ENCODE peak calls at places on chromosomes 3 and 15, in six cellular contexts. R is CD8-positive, alpha-beta memory T cell; D is PC-3; Y is HCT116; I is IMR-90; V is naive thymus-derived CD4-positive, alpha-beta T cell. H is an unnamed sample.

GRCh38 chr3:69339766-69340165 is 46.1 kb downstream of the FRMD4B start:
- DNase-seq in V (no peak), Y (no peak), D (no peak), R (no peak), I (no peak), H (no peak)

GRCh38 chr3:16429086-16429485 is 84.4 kb downstream of the RFTN1 start:
- DNase-seq in V (no peak), D (no peak), Y (no peak), R (no peak), I (no peak), H (no peak)

GRCh38 chr3:123834631-123835030 is 49.5 kb downstream of the MYLK start:
- DNase-seq in D (peak; percentile 89), I (peak; percentile 90), Y (no peak), V (no peak), R (no peak), H (no peak)

GRCh38 chr3:193229851-193230250 is 11.2 kb upstream of the PLAAT1 start:
- DNase-seq in V (no peak), R (no peak), Y (no peak), D (no peak), I (no peak), H (no peak)

GRCh38 chr15:100043069-100043641 is 298.6 kb downstream of the ADAMTS17 start:
- DNase-seq in I (peak; percentile 57), Y (peak; percentile 33), V (no peak), D (peak; percentile 96), R (no peak), H (no peak)

GRCh38 chr3:50356553-50356952 is 2.8 kb downstream of the TMEM115 start:
- DNase-seq in V (no peak), Y (no peak), R (no peak), D (peak; percentile 70), I (no peak), H (no peak)

GRCh38 chr15:76517910-76518309 is 181.3 kb downstream of the ISL2 start:
- DNase-seq in R (no peak), V (no peak), D (no peak), Y (no peak), I (no peak), H (no peak)

GRCh38 chr3:132117642-132118041 is 82.8 kb upstream of the CPNE4 start:
- DNase-seq in D (no peak), R (no peak), Y (no peak), V (no peak), I (no peak), H (no peak)

GRCh38 chr3:170809021-170809974 is 60.7 kb downstream of the RPL22L1 start:
- DNase-seq in V (no peak), I (peak; percentile 83), Y (peak; percentile 56), D (peak; percentile 95), R (no peak), H (peak; percentile 79)

DNA sequence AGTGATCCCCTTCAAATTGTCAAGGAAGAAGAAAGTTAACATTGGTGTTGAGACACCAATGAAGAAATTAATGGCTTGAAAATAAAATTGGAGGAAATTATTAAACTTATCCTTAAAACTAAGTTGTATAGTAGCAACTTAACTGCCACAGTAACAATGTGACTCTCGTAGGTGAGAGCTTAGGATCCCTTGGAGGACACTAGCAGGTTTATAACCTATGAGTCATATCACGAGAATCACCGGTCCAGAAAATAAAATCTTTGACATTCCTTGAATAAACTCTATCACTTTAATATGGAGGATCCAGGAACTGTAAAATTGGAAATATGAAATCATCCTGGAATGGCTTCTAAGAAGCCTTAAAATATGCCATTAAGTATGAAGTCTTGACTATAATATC is 2.1 kb downstream of the GHSR start:
- DNase-seq in V (no peak), I (no peak), R (no peak), Y (no peak), D (peak; percentile 60), H (no peak)
- H3K27me3 ChIP-seq in V (no peaks in the 10 kb centered on the region), I (peaks cover 51% of the 10 kb centered on the region), R (peaks cover 25% of the 10 kb centered on the region), Y (no peaks in the 10 kb centered on the region), D (no peaks in the 10 kb centered on the region), H (peaks cover 4% of the 10 kb centered on the region)

GRCh38 chr15:88542342-88542733 is 4.1 kb downstream of the DET1 start:
- DNase-seq in D (no peak), Y (no peak), R (no peak), V (no peak), I (no peak), H (peak; percentile 58)
- H3K4me3 ChIP-seq in D (no peak overlapping the region), Y (no peak overlapping the region), R (no peak overlapping the region), V (no peak overlapping the region), I (no peak overlapping the region), H (no peak overlapping the region)

GRCh38 chr15:89136818-89137772 is 48.8 kb downstream of the ABHD2 start:
- DNase-seq in I (peak; percentile 33), D (no peak), R (no peak), V (peak; percentile 6), Y (no peak), H (no peak)
- H3K4me1 ChIP-seq in I (peaks cover 33% of the 10 kb centered on the region), D (peaks cover 8% of the 10 kb centered on the region), R (peaks cover 10% of the 10 kb centered on the region), V (peaks cover 17% of the 10 kb centered on the region), Y (no peaks in the 10 kb centered on the region), H (no peaks in the 10 kb centered on the region)

GRCh38 chr15:82060817-82061216 is 15.0 kb upstream of the MEX3B start:
- DNase-seq in R (no peak), V (no peak), I (no peak), D (no peak), Y (no peak), H (no peak)
- H3K27me3 ChIP-seq in R (peaks cover under 1% of the 10 kb centered on the region), V (no peaks in the 10 kb centered on the region), I (peaks cover 43% of the 10 kb centered on the region), D (peaks cover 62% of the 10 kb centered on the region), Y (peaks cover 15% of the 10 kb centered on the region), H (peaks cover 48% of the 10 kb centered on the region)

GRCh38 chr15:31328999-31329639 is 2.5 kb downstream of the KLF13 start:
- DNase-seq in V (no peak), R (peak; percentile 49), Y (no peak), D (peak; percentile 16), I (no peak), H (peak; percentile 53)

GRCh38 chr15:31330836-31331235 is 4.2 kb downstream of the KLF13 start:
- DNase-seq in Y (no peak), I (no peak), V (no peak), D (no peak), R (no peak), H (no peak)

GRCh38 chr15:31330111-31330785 is 3.6 kb downstream of the KLF13 start:
- DNase-seq in Y (no peak), D (no peak), I (no peak), V (no peak), R (no peak), H (no peak)

GRCh38 chr15:31328425-31328998 is 1.9 kb downstream of the KLF13 start:
- DNase-seq in D (peak; percentile 25), V (peak; percentile 83), R (peak; percentile 61), I (peak; percentile 49), Y (no peak), H (no peak)

GRCh38 chr15:31329640-31330010 is 3.0 kb downstream of the KLF13 start:
- DNase-seq in Y (no peak), I (no peak), V (no peak), D (no peak), R (no peak), H (no peak)
- H3K4me3 ChIP-seq in Y (no peak overlapping the region), I (no peak overlapping the region), V (peak overlapping the region; percentile 94), D (peak overlapping the region; percentile 78), R (peak overlapping the region; percentile 75), H (no peak overlapping the region)

GRCh38 chr3:22986958-22987357 is 216.2 kb upstream of the UBE2E2 start:
- DNase-seq in Y (no peak), I (no peak), R (no peak), V (no peak), D (no peak), H (no peak)
- H3K4me1 ChIP-seq in Y (no peaks in the 10 kb centered on the region), I (no peaks in the 10 kb centered on the region), R (no peaks in the 10 kb centered on the region), V (no peaks in the 10 kb centered on the region), D (no peaks in the 10 kb centered on the region), H (no peaks in the 10 kb centered on the region)

GRCh38 chr3:58236527-58237237 is 910 bp upstream of the ABHD6 start:
- DNase-seq in V (no peak), I (no peak), D (peak; percentile 8), Y (no peak), R (no peak), H (no peak)

GRCh38 chr3:58237940-58238681 is 519 bp downstream of the ABHD6 start:
- DNase-seq in I (peak; percentile 21), V (peak; percentile 32), Y (no peak), R (peak; percentile 24), D (peak; percentile 43), H (peak; percentile 53)

GRCh38 chr3:58237238-58237939 is at the start of gene ABHD6:
- DNase-seq in D (peak; percentile 66), I (peak; percentile 58), Y (peak; percentile 33), R (peak; percentile 73), V (peak; percentile 83), H (peak; percentile 84)

GRCh38 chr3:58234516-58234931 is 3.1 kb upstream of the ABHD6 start:
- DNase-seq in D (peak; percentile 75), R (no peak), I (peak; percentile 67), Y (no peak), V (no peak), H (no peak)

GRCh38 chr3:58235970-58236369 is 1.6 kb upstream of the ABHD6 start:
- DNase-seq in Y (no peak), R (no peak), I (no peak), D (no peak), V (no peak), H (no peak)
- H3K27me3 ChIP-seq in Y (peaks cover 7% of the 10 kb centered on the region), R (no peaks in the 10 kb centered on the region), I (peaks cover 4% of the 10 kb centered on the region), D (no peaks in the 10 kb centered on the region), V (no peaks in the 10 kb centered on the region), H (no peaks in the 10 kb centered on the region)

H was measured in HAP-1.